ENCODE peak calls at places on chromosome 12, in four cellular contexts. A, S, K and B are unnamed samples.
A peak's percentile ranks its signal among the peaks of the same experiment; 100 is the strongest.

GRCh38 chr12:48980953-48981756 is 3.0 kb downstream of the WNT1 start:
- DNase-seq in A (no peak), K (no peak), S (no peak), B (no peak)

GRCh38 chr12:132814232-132814631 is 14.4 kb downstream of the GOLGA3 start:
- DNase-seq in K (no peak), S (no peak), A (no peak), B (no peak)

GRCh38 chr12:102334765-102335164 is 137.1 kb upstream of the PMCH start:
- DNase-seq in A (no peak), S (no peak), K (no peak), B (no peak)

GRCh38 chr12:1533205-1533601 is 61.2 kb downstream of the FBXL14 start:
- DNase-seq in K (no peak), A (no peak), S (no peak), B (peak; percentile 65)

GRCh38 chr12:111268738-111269572 is 99.9 kb downstream of the PHETA1 start:
- DNase-seq in A (no peak), K (no peak), S (no peak), B (no peak)

GRCh38 chr12:2147335-2147734 is 94.5 kb downstream of the CACNA1C start:
- DNase-seq in K (no peak), A (no peak), S (no peak), B (no peak)

GRCh38 chr12:112898380-112898779 is 8.4 kb upstream of the OAS1 start:
- DNase-seq in S (no peak), K (no peak), A (no peak), B (no peak)

GRCh38 chr12:131321988-131322387 is 368.3 kb downstream of the ADGRD1 start:
- DNase-seq in A (no peak), K (no peak), S (no peak), B (no peak)

GRCh38 chr12:29783773-29784666 is at the start of gene TMTC1:
- DNase-seq in K (peak; percentile 81), A (peak; percentile 40), S (peak; percentile 83), B (peak; percentile 28)

GRCh38 chr12:75334384-75335030 is at the start of gene GLIPR1L1:
- DNase-seq in S (peak; percentile 77), K (peak; percentile 89), A (peak; percentile 84), B (peak; percentile 96)

GRCh38 chr12:78864483-78865296 is at the start of gene SYT1:
- DNase-seq in K (peak; percentile 61), S (no peak), A (peak; percentile 36), B (no peak)

GRCh38 chr12:2170376-2170775 is 117.6 kb downstream of the CACNA1C start:
- DNase-seq in A (no peak), S (no peak), K (no peak), B (peak; percentile 43)

GRCh38 chr12:132218915-132219314 is 74.7 kb downstream of the NOC4L start:
- DNase-seq in S (no peak), A (no peak), K (no peak), B (no peak)

GRCh38 chr12:11824069-11824468 is 174.6 kb downstream of the ETV6 start:
- DNase-seq in K (no peak), A (no peak), S (no peak), B (peak; percentile 58)

GRCh38 chr12:5166976-5167375 is 123.3 kb downstream of the KCNA5 start:
- DNase-seq in S (no peak), A (no peak), K (no peak), B (peak; percentile 17)

GRCh38 chr12:6376965-6377666 is 1.8 kb upstream of the SCNN1A start:
- DNase-seq in S (no peak), K (no peak), A (no peak), B (no peak)

GRCh38 chr12:32754101-32754500 is 1.6 kb downstream of the YARS2 start:
- DNase-seq in S (no peak), K (no peak), A (no peak), B (no peak)

GRCh38 chr12:115194857-115195256 is 510.9 kb upstream of the TBX3 start:
- DNase-seq in A (no peak), S (no peak), K (no peak), B (no peak)

GRCh38 chr12:15899282-15899870 is 11.8 kb upstream of the DERA start:
- DNase-seq in K (no peak), A (no peak), S (no peak), B (no peak)

DNA sequence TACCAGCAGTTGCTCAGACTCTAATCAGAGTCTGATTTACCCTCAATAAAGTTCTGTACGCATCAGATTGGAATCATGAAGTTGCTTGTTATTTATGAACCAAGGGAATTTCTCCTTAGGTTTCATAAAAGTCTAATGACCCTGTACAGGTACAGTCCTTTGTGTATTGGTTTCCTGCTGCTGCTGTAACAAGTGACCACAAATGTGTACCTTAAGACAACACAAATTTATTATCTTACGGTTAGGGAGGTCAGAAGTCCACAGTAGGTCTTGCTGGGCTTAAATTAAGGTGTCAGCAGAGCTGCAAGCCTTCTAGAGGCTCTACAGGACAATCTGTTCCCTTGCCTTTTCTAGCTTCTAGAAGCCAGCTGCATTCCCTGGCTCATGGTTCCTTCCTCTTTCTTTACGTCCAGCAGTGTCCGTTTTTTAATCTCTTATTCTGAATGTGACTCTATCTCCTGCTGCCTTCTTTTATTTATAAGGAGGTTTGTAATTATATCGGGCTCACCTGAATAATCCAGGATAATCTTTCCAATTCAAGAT is 6.7 kb upstream of the DERA start:
- DNase-seq in A (no peak), K (no peak), S (no peak), B (no peak)
- TF ChIP-seq POLR2A in A (no peak), K (no peak), S (no peak), B (no peak)

DNA sequence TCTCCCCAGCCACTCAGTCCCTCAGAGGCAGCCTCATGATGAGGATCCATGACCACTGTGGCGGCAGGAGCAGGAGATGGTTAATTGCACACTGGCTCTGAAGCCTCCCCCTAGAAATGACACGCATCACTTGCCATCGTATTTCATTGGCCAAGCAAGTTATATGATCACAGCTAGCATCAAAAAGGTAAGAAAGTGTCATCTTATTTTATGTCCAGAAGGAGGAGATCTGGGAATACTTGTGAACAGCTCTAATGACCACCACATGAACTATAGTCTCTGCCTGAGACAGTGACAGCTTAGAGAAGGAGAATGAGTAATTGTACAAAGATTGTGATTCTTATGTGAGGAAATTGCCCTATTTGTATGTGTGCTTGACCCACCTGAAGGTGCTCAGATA is 363.4 kb downstream of the NUAK1 start:
- DNase-seq in K (no peak), S (no peak), A (no peak), B (no peak)
- TF ChIP-seq CTCF in K (no peak), S (no peak), A (no peak), B (no peak)

GRCh38 chr12:57606016-57606311 is 1.3 kb downstream of the DTX3 start:
- DNase-seq in K (no peak), A (no peak), S (no peak), B (no peak)

GRCh38 chr12:57606399-57606798 is 1.8 kb downstream of the DTX3 start:
- DNase-seq in A (no peak), K (no peak), S (no peak), B (no peak)

GRCh38 chr12:57604454-57605307 is at the start of gene DTX3:
- DNase-seq in A (no peak), S (no peak), K (no peak), B (no peak)

GRCh38 chr12:57606821-57607220 is 2.2 kb downstream of the DTX3 start:
- DNase-seq in A (no peak), K (no peak), S (no peak), B (no peak)

DNA sequence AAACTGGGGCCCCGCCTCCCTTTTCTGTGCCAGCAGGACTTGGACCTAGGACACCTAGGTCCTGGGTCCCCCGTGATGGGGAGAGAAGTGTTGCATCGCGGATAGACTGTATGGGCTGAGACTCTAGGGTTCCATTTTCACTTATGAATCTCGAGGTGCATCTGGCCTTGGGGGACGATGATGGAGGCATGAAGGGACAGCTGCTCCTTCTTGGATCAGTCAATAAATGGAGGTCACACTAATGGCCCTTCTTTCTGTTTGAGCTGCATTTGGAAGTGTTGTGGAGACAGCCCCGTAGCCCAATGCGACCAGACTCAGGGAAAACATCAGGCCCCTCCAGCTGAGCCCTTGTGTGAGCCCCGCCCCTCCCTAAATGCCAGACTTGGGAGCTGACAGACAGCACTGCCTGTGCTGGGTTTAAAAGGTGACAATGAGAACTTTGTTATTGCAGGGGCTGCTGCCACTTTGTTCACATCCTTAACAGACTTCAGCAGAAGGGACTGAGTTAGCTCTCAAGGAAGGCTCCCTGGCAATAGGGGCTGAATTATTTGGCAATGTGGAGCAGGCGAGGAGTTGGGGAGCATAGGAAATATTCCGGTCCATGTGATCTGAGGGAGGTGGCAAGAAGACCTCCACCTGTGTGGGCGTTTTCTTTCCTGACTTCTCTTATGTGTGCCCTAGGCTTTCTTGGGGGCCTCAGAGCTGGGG is 838 bp downstream of the DTX3 start:
- DNase-seq in A (no peak), S (no peak), K (no peak), B (no peak)
- H3K4me3 ChIP-seq in A (peak overlapping the region; percentile 57), S (peak overlapping the region; percentile 39), K (peak overlapping the region; percentile 64), B (peak overlapping the region; percentile 15)

GRCh38 chr12:106138646-106139421 is at the start of gene NUAK1:
- DNase-seq in K (peak; percentile 79), A (peak; percentile 37), S (peak; percentile 85), B (peak; percentile 37)
- TF ChIP-seq POLR2A in K (no peak), A (no peak), S (no peak), B (no peak)

DNA sequence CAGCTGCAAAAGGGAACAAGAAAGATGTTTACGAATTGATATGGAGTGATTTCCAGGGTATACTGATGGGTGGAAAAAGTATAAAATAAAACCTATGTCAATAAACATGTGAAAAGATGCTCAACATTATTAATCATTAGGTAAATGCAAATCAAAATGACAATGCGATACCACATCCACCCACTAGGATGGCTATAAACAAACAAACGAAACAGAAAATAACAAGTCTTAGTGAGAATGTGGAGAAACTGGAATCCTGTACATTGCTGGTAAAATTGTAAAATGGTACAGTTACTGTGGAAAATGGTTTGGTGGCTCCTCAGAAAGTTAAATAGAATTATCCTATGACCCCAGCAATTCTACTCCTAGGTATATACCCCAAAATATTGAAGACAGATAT is 9.5 kb upstream of the BEST3 start:
- DNase-seq in K (no peak), S (no peak), A (no peak), B (no peak)
- TF ChIP-seq CTCF in K (no peak), S (no peak), A (no peak), B (no peak)